ENCODE peak calls at places on chromosome 14, in nine cellular contexts. T is stomach; P is myocyte; Z is neural progenitor cell; H is AG10803; F is T-helper 1 cell; X is AG09319; R is activated CD4-positive, alpha-beta memory T cell treated with anti-CD3 and anti-CD28 coated beads, Interleukin-2, amount 10 ng/mL, durations not matched to agents 7 days and 5 days; S is HCEC 1CT. B is an unnamed sample.

GRCh38 chr14:94460631-94461416 is 8.2 kb upstream of the SERPINA11 start:
- DNase-seq in T (no peak), P (no peak), Z (no peak), H (no peak), F (no peak), X (no peak), R (no peak), S (no peak), B (no peak)

GRCh38 chr14:76953196-76953945 is 75.1 kb downstream of the IRF2BPL start:
- DNase-seq in T (peak), P (peak), Z (no peak), H (peak), F (peak), X (no peak), R (peak), S (peak), B (peak)

GRCh38 chr14:50191499-50191898 is 39.9 kb downstream of the SOS2 start:
- DNase-seq in T (no peak), P (no peak), Z (no peak), H (no peak), F (no peak), X (no peak), R (no peak), S (no peak), B (no peak)

GRCh38 chr14:99181246-99181645 is 90.8 kb downstream of the BCL11B start:
- DNase-seq in T (no peak), P (no peak), Z (no peak), H (no peak), F (no peak), X (no peak), R (no peak), S (no peak), B (no peak)

GRCh38 chr14:24986206-24986893 is 63.6 kb downstream of the STXBP6 start:
- DNase-seq in T (no peak), P (peak), Z (no peak), H (no peak), F (no peak), X (no peak), R (no peak), S (no peak), B (no peak)

GRCh38 chr14:74865156-74865555 is 10.8 kb downstream of the PROX2 start:
- DNase-seq in T (no peak), P (no peak), Z (no peak), H (no peak), F (no peak), X (no peak), R (no peak), S (no peak), B (no peak)

GRCh38 chr14:103382375-103382774 is 2.8 kb upstream of the MARK3 start:
- DNase-seq in T (no peak), P (peak), Z (no peak), H (peak), F (no peak), X (no peak), R (no peak), S (peak), B (peak)

GRCh38 chr14:100621806-100622205 is 34.6 kb upstream of the BEGAIN start:
- DNase-seq in T (no peak), P (no peak), Z (no peak), H (no peak), F (no peak), X (no peak), R (no peak), S (no peak), B (peak)

GRCh38 chr14:37232907-37233481 is 35.3 kb downstream of the MIPOL1 start:
- DNase-seq in T (no peak), P (peak), Z (peak), H (peak), F (no peak), X (peak), R (no peak), S (peak), B (peak)

GRCh38 chr14:62347658-62348057 is 585.4 kb downstream of the SNAPC1 start:
- DNase-seq in T (no peak), P (no peak), Z (no peak), H (no peak), F (no peak), X (no peak), R (no peak), S (no peak), B (no peak)

GRCh38 chr14:52325126-52325525 is 11.0 kb downstream of the PTGER2 start:
- DNase-seq in T (no peak), P (no peak), Z (no peak), H (peak), F (no peak), X (no peak), R (peak), S (peak), B (no peak)

GRCh38 chr14:45134051-45134958 is at the start of gene FKBP3:
- DNase-seq in T (peak), P (peak), Z (peak), H (peak), F (peak), X (peak), R (peak), S (peak), B (peak)

GRCh38 chr14:95319312-95320075 is at the start of gene CLMN:
- DNase-seq in T (peak), P (peak), Z (peak), H (peak), F (peak), X (no peak), R (peak), S (no peak), B (peak)

GRCh38 chr14:58882577-58883018 is 244.8 kb downstream of the DACT1 start:
- DNase-seq in T (no peak), P (peak), Z (no peak), H (peak), F (no peak), X (peak), R (no peak), S (peak), B (no peak)

GRCh38 chr14:53744846-53745245 is 211.8 kb downstream of the BMP4 start:
- DNase-seq in T (no peak), P (no peak), Z (no peak), H (no peak), F (no peak), X (peak), R (no peak), S (no peak), B (no peak)

GRCh38 chr14:60125918-60126317 is 34.2 kb downstream of the PCNX4 start:
- DNase-seq in T (no peak), P (no peak), Z (no peak), H (peak), F (no peak), X (no peak), R (no peak), S (no peak), B (no peak)

GRCh38 chr14:60514378-60515243 is 5.7 kb downstream of the SIX6 start:
- DNase-seq in T (no peak), P (peak), Z (peak), H (no peak), F (no peak), X (no peak), R (no peak), S (no peak), B (peak)

GRCh38 chr14:102545461-102546265 is 36.1 kb upstream of the ANKRD9 start:
- DNase-seq in T (no peak), P (peak), Z (peak), H (peak), F (no peak), X (no peak), R (no peak), S (peak), B (no peak)

GRCh38 chr14:94388027-94388895 is at the start of gene SERPINA1:
- DNase-seq in T (peak), P (no peak), Z (no peak), H (no peak), F (no peak), X (no peak), R (no peak), S (no peak), B (no peak)

GRCh38 chr14:63542231-63542999 is 762 bp downstream of the PPP2R5E start:
- DNase-seq in T (no peak), P (peak), Z (peak), H (peak), F (peak), X (no peak), R (peak), S (peak), B (peak)

GRCh38 chr14:96253140-96253539 is 2.9 kb upstream of the BDKRB1 start:
- DNase-seq in T (no peak), P (peak), Z (no peak), H (peak), F (no peak), X (peak), R (no peak), S (peak), B (no peak)

GRCh38 chr14:100664841-100665425 is 61.8 kb upstream of the DLK1 start:
- DNase-seq in T (no peak), P (no peak), Z (no peak), H (peak), F (no peak), X (peak), R (no peak), S (peak), B (no peak)

GRCh38 chr14:104115131-104115600 is 23.2 kb upstream of the KIF26A start:
- DNase-seq in T (peak), P (no peak), Z (no peak), H (no peak), F (no peak), X (no peak), R (no peak), S (no peak), B (no peak)

GRCh38 chr14:58280954-58281787 is 17.2 kb upstream of the ARID4A start:
- DNase-seq in T (no peak), P (peak), Z (no peak), H (peak), F (peak), X (peak), R (peak), S (peak), B (peak)

GRCh38 chr14:97164014-97164413 is 366.8 kb downstream of the VRK1 start:
- DNase-seq in T (no peak), P (no peak), Z (no peak), H (no peak), F (no peak), X (no peak), R (no peak), S (no peak), B (no peak)